ENCODE peak calls at places on chromosomes 4 and X, in four cellular contexts. A, F, W and K are unnamed samples.

GRCh38 chr4:89712141-89712540 is 124.8 kb downstream of the SNCA start:
- DNase-seq in A (no peak), F (no peak), W (peak; percentile 20), K (no peak)

GRCh38 chrX:49988128-49988527 is 65.7 kb downstream of the CLCN5 start:
- DNase-seq in A (no peak), F (no peak), W (no peak), K (no peak)

GRCh38 chrX:154030715-154031305 is 11.1 kb upstream of the IRAK1 start:
- DNase-seq in A (no peak), F (no peak), W (no peak), K (no peak)

GRCh38 chr4:159398236-159398638 is 295.4 kb downstream of the RAPGEF2 start:
- DNase-seq in A (no peak), F (no peak), W (no peak), K (no peak)

GRCh38 chr4:16329132-16329796 is 103.0 kb upstream of the TAPT1 start:
- DNase-seq in A (no peak), F (no peak), W (no peak), K (no peak)

GRCh38 chr4:177403746-177404145 is 38.5 kb downstream of the AGA start:
- DNase-seq in A (no peak), F (no peak), W (no peak), K (no peak)

GRCh38 chr4:19486400-19486799 is 765.3 kb upstream of the SLIT2 start:
- DNase-seq in A (no peak), F (no peak), W (peak; percentile 28), K (no peak)

GRCh38 chrX:103398321-103398937 is 22.1 kb downstream of the BEX3 start:
- DNase-seq in A (peak; percentile 61), F (no peak), W (no peak), K (no peak)

GRCh38 chrX:39907964-39908616 is 189.7 kb downstream of the BCOR start:
- DNase-seq in A (no peak), F (peak; percentile 52), W (peak; percentile 30), K (peak; percentile 32)

GRCh38 chr4:152778656-152779512 is 646 bp downstream of the TIGD4 start:
- DNase-seq in A (peak; percentile 31), F (peak; percentile 36), W (peak; percentile 43), K (peak; percentile 32)

GRCh38 chrX:77087529-77088169 is 359.5 kb upstream of the FGF16 start:
- DNase-seq in A (no peak), F (no peak), W (no peak), K (peak; percentile 8)

GRCh38 chr4:17478073-17478472 is 33.8 kb downstream of the QDPR start:
- DNase-seq in A (no peak), F (no peak), W (no peak), K (no peak)

GRCh38 chr4:55396305-55397023 is 707 bp downstream of the TMEM165 start:
- DNase-seq in A (peak; percentile 60), F (peak; percentile 46), W (peak; percentile 79), K (peak; percentile 57)

GRCh38 chrX:150162141-150162540 is 201.0 kb upstream of the MAMLD1 start:
- DNase-seq in A (no peak), F (no peak), W (no peak), K (no peak)

GRCh38 chr4:25234390-25235367 is 846 bp downstream of the PI4K2B start:
- DNase-seq in A (peak; percentile 71), F (peak; percentile 59), W (peak; percentile 71), K (peak; percentile 42)

GRCh38 chr4:144611850-144612249 is 34.1 kb upstream of the HHIP start:
- DNase-seq in A (peak; percentile 18), F (no peak), W (peak; percentile 25), K (peak; percentile 9)

GRCh38 chr4:97558204-97558804 is 585.0 kb downstream of the STPG2 start:
- DNase-seq in A (no peak), F (no peak), W (no peak), K (no peak)

GRCh38 chrX:114344756-114345155 is 239.1 kb upstream of the HTR2C start:
- DNase-seq in A (peak; percentile 25), F (no peak), W (peak; percentile 31), K (no peak)

GRCh38 chr4:139645458-139645857 is 20.2 kb upstream of the MGST2 start:
- DNase-seq in A (no peak), F (peak; percentile 54), W (no peak), K (no peak)

GRCh38 chr4:45043916-45044315 is 317.6 kb upstream of the GNPDA2 start:
- DNase-seq in A (no peak), F (no peak), W (no peak), K (no peak)

DNA sequence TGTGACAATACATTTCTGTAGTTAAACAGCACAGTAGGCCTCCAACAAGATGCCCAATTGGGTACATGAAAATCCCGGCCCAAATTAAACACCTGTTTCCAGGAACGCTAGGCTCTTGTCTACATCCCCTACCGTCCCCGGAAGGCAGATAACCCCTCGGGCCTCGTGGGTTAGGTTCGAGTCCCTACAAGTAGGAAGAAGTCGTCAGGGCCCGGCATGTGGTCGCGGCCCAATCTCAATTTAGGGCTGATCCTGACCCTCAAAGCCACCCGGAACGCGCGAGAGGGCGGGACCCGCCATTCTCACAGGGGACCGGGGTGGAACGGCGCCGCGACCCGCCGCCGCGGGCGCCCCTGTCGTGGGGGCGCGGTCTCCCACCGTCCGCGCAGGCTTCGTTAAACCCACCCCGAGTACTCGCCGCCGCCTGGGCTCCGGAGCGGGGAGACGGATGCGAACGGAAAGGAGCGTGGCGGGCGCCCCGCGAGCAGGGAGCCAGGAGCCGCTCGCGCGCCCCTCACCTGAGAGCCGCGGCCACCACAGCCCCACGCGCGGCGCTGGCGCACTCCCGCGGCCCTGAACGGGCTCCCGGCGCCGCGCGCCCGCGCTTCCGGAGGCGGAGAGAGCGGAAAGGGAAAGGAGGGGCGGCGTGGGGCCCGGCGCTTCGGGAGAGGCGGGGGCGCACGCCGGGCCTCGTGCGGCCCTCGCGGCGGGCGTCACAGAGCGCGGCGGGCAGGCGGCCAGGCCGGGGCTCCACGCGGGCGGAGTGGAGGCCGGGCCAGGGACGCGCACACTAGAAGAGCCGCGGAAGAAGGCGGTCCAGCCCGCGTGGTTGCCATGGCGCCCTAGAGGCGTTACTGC is at the start of gene CFAP97:
- DNase-seq in A (peak; percentile 87), F (peak; percentile 92), W (peak; percentile 94), K (peak; percentile 92)
- TF ChIP-seq EP300 in A (no peak), F (no peak), W (no peak), K (no peak)

DNA sequence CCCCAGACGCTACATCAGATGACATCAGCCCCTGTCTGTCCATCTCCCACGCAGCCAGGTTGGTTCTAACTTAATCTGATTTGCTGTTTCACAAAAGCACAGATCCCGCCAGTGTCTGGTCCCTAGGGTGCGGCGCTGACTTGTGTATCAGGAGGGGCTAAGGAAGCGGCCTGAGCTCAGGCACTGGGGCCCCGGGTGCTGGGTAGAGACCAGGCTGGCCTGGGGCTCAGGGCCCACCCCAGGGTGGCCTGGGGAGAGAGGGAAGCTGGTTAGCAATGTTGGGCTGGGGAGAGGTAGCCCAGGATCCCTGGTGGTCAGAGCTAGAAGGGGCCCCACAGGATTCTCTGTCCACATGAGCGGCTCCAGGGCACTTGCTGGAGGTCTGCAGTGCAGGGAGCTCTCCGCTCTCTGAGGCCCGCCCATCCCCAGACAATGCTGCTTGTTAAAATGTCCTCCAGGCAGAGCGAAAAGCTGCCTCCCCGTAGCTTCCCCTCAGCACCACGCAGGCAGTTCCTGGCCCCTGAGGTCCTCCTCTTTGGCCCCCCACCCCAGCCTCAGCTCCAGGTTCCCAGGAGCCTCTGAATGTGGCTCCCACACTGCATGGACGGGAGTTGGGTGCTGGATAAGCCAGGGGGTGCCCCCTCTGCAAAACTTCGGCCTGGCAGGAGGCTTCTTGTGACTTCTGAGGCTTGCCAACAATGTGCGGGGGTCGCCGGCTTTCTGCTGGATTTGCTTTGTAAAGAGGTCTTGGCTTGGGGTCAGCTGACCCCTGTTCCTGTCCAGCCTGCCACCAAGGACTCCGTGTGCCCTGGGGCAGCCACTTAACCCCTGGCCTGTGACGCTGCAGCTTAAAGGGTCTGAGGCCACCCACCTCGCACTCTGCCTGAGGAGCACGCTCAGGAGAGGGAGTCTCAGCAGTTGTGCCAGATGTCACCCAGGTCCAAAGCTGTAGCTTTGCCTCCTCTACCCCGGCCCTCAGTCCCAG is 112.9 kb downstream of the CPZ start:
- DNase-seq in A (no peak), F (no peak), W (no peak), K (no peak)
- H3K27me3 ChIP-seq in A (peaks cover 3% of the 10 kb centered on the region), F (peaks cover 95% of the 10 kb centered on the region), W (no peaks in the 10 kb centered on the region), K (no peaks in the 10 kb centered on the region)

DNA sequence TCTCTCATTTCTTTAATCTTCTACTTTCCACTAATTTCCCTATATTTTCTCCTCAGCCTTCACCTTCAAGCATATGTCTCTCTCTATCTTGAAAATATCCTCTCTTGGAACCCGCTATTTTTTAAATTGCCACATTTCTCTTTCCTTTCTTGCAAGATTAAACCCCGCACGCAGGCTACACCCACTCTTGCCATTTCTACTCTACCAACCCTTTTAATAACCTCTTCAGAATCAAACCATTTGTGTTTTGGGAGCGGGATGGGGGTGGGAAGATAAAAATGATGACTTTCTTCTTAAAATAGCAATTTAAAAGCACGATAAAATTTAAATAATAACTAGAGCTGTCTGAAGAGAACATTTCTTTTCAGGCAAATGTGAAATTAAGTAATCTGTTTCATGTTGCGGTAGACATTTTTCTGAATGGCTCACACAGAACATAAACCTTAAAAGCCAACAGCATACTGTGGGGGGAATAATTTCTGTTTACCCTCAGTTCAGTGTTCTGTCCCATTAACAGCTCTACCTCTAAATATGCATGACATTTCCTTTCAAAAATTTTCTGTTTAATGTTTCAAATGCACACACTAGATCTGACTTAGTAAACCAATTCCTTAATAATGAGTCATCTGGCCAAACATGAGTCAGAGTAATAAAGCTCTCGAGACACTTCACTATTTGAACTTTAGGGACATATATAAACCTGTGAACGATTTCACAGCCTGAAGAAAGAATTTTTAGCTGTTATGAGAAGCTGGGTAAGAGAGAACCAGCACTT is 20.5 kb downstream of the ARSJ start:
- DNase-seq in A (no peak), F (no peak), W (no peak), K (no peak)
- TF ChIP-seq EP300 in A (no peak), F (no peak), W (peak; percentile 64), K (no peak)

GRCh38 chrX:132559101-132559500 is 70.3 kb upstream of the MBNL3 start:
- DNase-seq in A (peak; percentile 4), F (no peak), W (no peak), K (no peak)
- H3K27me3 ChIP-seq in A (no peaks in the 10 kb centered on the region), F (no peaks in the 10 kb centered on the region), W (no peaks in the 10 kb centered on the region), K (no peaks in the 10 kb centered on the region)